ENCODE peak calls at places on chromosome 1, in five cellular contexts. W, N, B, T and S are unnamed samples.

GRCh38 chr1:161486806-161487482 is 18.3 kb upstream of the FCGR2A start:
- DNase-seq in W (peak; percentile 58), N (peak; percentile 45), B (peak; percentile 67), T (peak; percentile 84), S (peak; percentile 74)

GRCh38 chr1:206464456-206464964 is 5.8 kb upstream of the IKBKE start:
- DNase-seq in W (peak; percentile 41), N (no peak), B (no peak), T (peak; percentile 97), S (no peak)

GRCh38 chr1:109161836-109162606 is 48.1 kb downstream of the ELAPOR1 start:
- DNase-seq in W (peak; percentile 97), N (no peak), B (no peak), T (peak; percentile 89), S (peak; percentile 98)

GRCh38 chr1:156709743-156710489 is 4.5 kb upstream of the CRABP2 start:
- DNase-seq in W (no peak), N (no peak), B (peak; percentile 52), T (peak; percentile 88), S (no peak)

GRCh38 chr1:205183676-205184335 is 27.7 kb downstream of the DSTYK start:
- DNase-seq in W (no peak), N (no peak), B (no peak), T (peak; percentile 82), S (no peak)

GRCh38 chr1:235783148-235783776 is 83.4 kb downstream of the LYST start:
- DNase-seq in W (peak; percentile 14), N (no peak), B (no peak), T (peak; percentile 74), S (peak; percentile 56)

GRCh38 chr1:234955107-234955731 is 173.4 kb downstream of the TOMM20 start:
- DNase-seq in W (peak; percentile 95), N (no peak), B (no peak), T (peak; percentile 69), S (peak; percentile 86)

GRCh38 chr1:21672478-21673276 is 3.5 kb upstream of the RAP1GAP start:
- DNase-seq in W (no peak), N (no peak), B (no peak), T (no peak), S (no peak)

GRCh38 chr1:206814716-206815341 is 42.5 kb upstream of the IL10 start:
- DNase-seq in W (no peak), N (no peak), B (peak; percentile 83), T (peak; percentile 67), S (peak; percentile 12)

GRCh38 chr1:178541829-178542553 is 29.1 kb downstream of the TEX35 start:
- DNase-seq in W (peak; percentile 36), N (peak; percentile 40), B (no peak), T (peak; percentile 20), S (peak; percentile 23)